ENCODE peak calls at places on chromosomes 12 and 14, in nine cellular contexts. One of them, this sample, is unnamed.
A peak's percentile ranks its signal among the peaks of the same experiment; 100 is the strongest.

GRCh38 chr12:11576104-11576503 is 73.4 kb upstream of the ETV6 start:
- DNase-seq in MCF 10A: peak; percentile 99
- DNase-seq in Caco-2: no peak
- DNase-seq in A549: no peak
- DNase-seq in activated CD4-positive, CD25-positive, alpha-beta regulatory T cell: no peak
- DNase-seq in NCI-H1105: no peak
- DNase-seq in midbrain: no peak
- DNase-seq in hepatocyte: no peak
- DNase-seq in iPS-NIHi11: no peak
- DNase-seq in this sample: no peak

GRCh38 chr14:100834441-100835277 is 8.7 kb downstream of the MEG3 start:
- DNase-seq in MCF 10A: no peak
- DNase-seq in A549: no peak
- DNase-seq in hepatocyte: no peak
- DNase-seq in Caco-2: no peak
- DNase-seq in activated CD4-positive, CD25-positive, alpha-beta regulatory T cell: no peak
- DNase-seq in iPS-NIHi11: no peak
- DNase-seq in NCI-H1105: no peak
- DNase-seq in midbrain: no peak
- DNase-seq in this sample: no peak

GRCh38 chr14:92692822-92693226 is 55.6 kb downstream of the LGMN start:
- DNase-seq in Caco-2: no peak
- DNase-seq in iPS-NIHi11: no peak
- DNase-seq in MCF 10A: peak; percentile 78
- DNase-seq in A549: no peak
- DNase-seq in activated CD4-positive, CD25-positive, alpha-beta regulatory T cell: no peak
- DNase-seq in midbrain: peak; percentile 21
- DNase-seq in hepatocyte: no peak
- DNase-seq in NCI-H1105: peak; percentile 98
- DNase-seq in this sample: no peak

GRCh38 chr12:19712041-19712440 is 272.7 kb downstream of the AEBP2 start:
- DNase-seq in activated CD4-positive, CD25-positive, alpha-beta regulatory T cell: no peak
- DNase-seq in NCI-H1105: no peak
- DNase-seq in A549: peak; percentile 22
- DNase-seq in MCF 10A: peak; percentile 91
- DNase-seq in midbrain: no peak
- DNase-seq in Caco-2: no peak
- DNase-seq in iPS-NIHi11: no peak
- DNase-seq in hepatocyte: no peak
- DNase-seq in this sample: no peak

GRCh38 chr14:34053666-34054065 is 102.8 kb upstream of the EGLN3 start:
- DNase-seq in iPS-NIHi11: no peak
- DNase-seq in NCI-H1105: no peak
- DNase-seq in hepatocyte: no peak
- DNase-seq in Caco-2: no peak
- DNase-seq in midbrain: no peak
- DNase-seq in MCF 10A: no peak
- DNase-seq in A549: no peak
- DNase-seq in activated CD4-positive, CD25-positive, alpha-beta regulatory T cell: no peak
- DNase-seq in this sample: no peak

GRCh38 chr12:90076851-90077319 is 368.2 kb upstream of the ATP2B1 start:
- DNase-seq in A549: no peak
- DNase-seq in midbrain: no peak
- DNase-seq in NCI-H1105: no peak
- DNase-seq in MCF 10A: no peak
- DNase-seq in Caco-2: no peak
- DNase-seq in iPS-NIHi11: no peak
- DNase-seq in activated CD4-positive, CD25-positive, alpha-beta regulatory T cell: no peak
- DNase-seq in hepatocyte: no peak
- DNase-seq in this sample: no peak

GRCh38 chr12:124829008-124829707 is 34.5 kb downstream of the SCARB1 start:
- DNase-seq in Caco-2: peak; percentile 93
- DNase-seq in A549: peak; percentile 84
- DNase-seq in MCF 10A: peak; percentile 91
- DNase-seq in NCI-H1105: no peak
- DNase-seq in midbrain: no peak
- DNase-seq in hepatocyte: peak; percentile 72
- DNase-seq in activated CD4-positive, CD25-positive, alpha-beta regulatory T cell: no peak
- DNase-seq in iPS-NIHi11: no peak
- DNase-seq in this sample: no peak

GRCh38 chr12:124391340-124392261 is 96.7 kb downstream of the RFLNA start:
- DNase-seq in Caco-2: no peak
- DNase-seq in MCF 10A: peak; percentile 75
- DNase-seq in NCI-H1105: no peak
- DNase-seq in A549: no peak
- DNase-seq in activated CD4-positive, CD25-positive, alpha-beta regulatory T cell: peak; percentile 10
- DNase-seq in midbrain: no peak
- DNase-seq in iPS-NIHi11: no peak
- DNase-seq in hepatocyte: no peak
- DNase-seq in this sample: peak; percentile 24

GRCh38 chr14:106436310-106436905 is 910.0 kb downstream of the TMEM121 start:
- DNase-seq in midbrain: peak; percentile 2
- DNase-seq in activated CD4-positive, CD25-positive, alpha-beta regulatory T cell: peak; percentile 56
- DNase-seq in NCI-H1105: peak; percentile 18
- DNase-seq in iPS-NIHi11: peak; percentile 22
- DNase-seq in hepatocyte: no peak
- DNase-seq in A549: peak; percentile 3
- DNase-seq in MCF 10A: peak; percentile 86
- DNase-seq in Caco-2: peak; percentile 43
- DNase-seq in this sample: no peak

GRCh38 chr14:102504951-102505600 is 4.5 kb downstream of the ANKRD9 start:
- DNase-seq in activated CD4-positive, CD25-positive, alpha-beta regulatory T cell: no peak
- DNase-seq in NCI-H1105: no peak
- DNase-seq in iPS-NIHi11: no peak
- DNase-seq in Caco-2: no peak
- DNase-seq in hepatocyte: peak; percentile 5
- DNase-seq in A549: no peak
- DNase-seq in midbrain: no peak
- DNase-seq in MCF 10A: no peak
- DNase-seq in this sample: no peak

GRCh38 chr12:87960557-87960956 is 68.6 kb downstream of the C12orf50 start:
- DNase-seq in Caco-2: no peak
- DNase-seq in midbrain: no peak
- DNase-seq in hepatocyte: no peak
- DNase-seq in activated CD4-positive, CD25-positive, alpha-beta regulatory T cell: no peak
- DNase-seq in iPS-NIHi11: no peak
- DNase-seq in A549: no peak
- DNase-seq in MCF 10A: no peak
- DNase-seq in NCI-H1105: peak; percentile 98
- DNase-seq in this sample: no peak

GRCh38 chr14:54048736-54049135 is 92.1 kb upstream of the BMP4 start:
- DNase-seq in A549: no peak
- DNase-seq in midbrain: no peak
- DNase-seq in MCF 10A: no peak
- DNase-seq in NCI-H1105: no peak
- DNase-seq in hepatocyte: no peak
- DNase-seq in activated CD4-positive, CD25-positive, alpha-beta regulatory T cell: no peak
- DNase-seq in iPS-NIHi11: no peak
- DNase-seq in Caco-2: no peak
- DNase-seq in this sample: no peak

GRCh38 chr12:90333939-90334338 is 621.0 kb downstream of the CCER1 start:
- DNase-seq in hepatocyte: no peak
- DNase-seq in A549: no peak
- DNase-seq in midbrain: no peak
- DNase-seq in iPS-NIHi11: no peak
- DNase-seq in activated CD4-positive, CD25-positive, alpha-beta regulatory T cell: no peak
- DNase-seq in NCI-H1105: no peak
- DNase-seq in Caco-2: no peak
- DNase-seq in MCF 10A: peak; percentile 22
- DNase-seq in this sample: no peak

GRCh38 chr14:49892301-49892635 is 614 bp upstream of the ARF6 start:
- DNase-seq in MCF 10A: peak; percentile 75
- DNase-seq in iPS-NIHi11: peak; percentile 61
- DNase-seq in A549: peak; percentile 81
- DNase-seq in hepatocyte: peak; percentile 83
- DNase-seq in midbrain: peak; percentile 71
- DNase-seq in NCI-H1105: peak; percentile 31
- DNase-seq in activated CD4-positive, CD25-positive, alpha-beta regulatory T cell: no peak
- DNase-seq in Caco-2: peak; percentile 54
- DNase-seq in this sample: peak; percentile 71

This sample was measured in hippocampal formation.